ENCODE peak calls at places on chromosomes 7 and 10, in six cellular contexts. One of them, this sample, is unnamed.

GRCh38 chr10:121873236-121873635 is 54.6 kb downstream of the ATE1 start:
- DNase-seq in heart right ventricle: no peak
- DNase-seq in cardiac fibroblast: peak
- DNase-seq in astrocyte: peak
- DNase-seq in naive thymus-derived CD4-positive, alpha-beta T cell: no peak
- DNase-seq in neural progenitor cell: no peak
- DNase-seq in this sample: no peak

GRCh38 chr10:119522747-119523426 is 19.6 kb downstream of the RGS10 start:
- DNase-seq in heart right ventricle: no peak
- DNase-seq in cardiac fibroblast: no peak
- DNase-seq in astrocyte: no peak
- DNase-seq in naive thymus-derived CD4-positive, alpha-beta T cell: no peak
- DNase-seq in neural progenitor cell: no peak
- DNase-seq in this sample: no peak

GRCh38 chr7:133491319-133491718 is 238.4 kb downstream of the EXOC4 start:
- DNase-seq in heart right ventricle: no peak
- DNase-seq in cardiac fibroblast: no peak
- DNase-seq in astrocyte: no peak
- DNase-seq in naive thymus-derived CD4-positive, alpha-beta T cell: no peak
- DNase-seq in neural progenitor cell: no peak
- DNase-seq in this sample: no peak

GRCh38 chr10:21078410-21079329 is 181.6 kb upstream of the NEBL start:
- DNase-seq in heart right ventricle: peak
- DNase-seq in cardiac fibroblast: peak
- DNase-seq in astrocyte: peak
- DNase-seq in naive thymus-derived CD4-positive, alpha-beta T cell: no peak
- DNase-seq in neural progenitor cell: peak
- DNase-seq in this sample: peak

GRCh38 chr10:110153396-110153795 is 54.0 kb upstream of the MXI1 start:
- DNase-seq in heart right ventricle: no peak
- DNase-seq in cardiac fibroblast: no peak
- DNase-seq in astrocyte: no peak
- DNase-seq in naive thymus-derived CD4-positive, alpha-beta T cell: no peak
- DNase-seq in neural progenitor cell: no peak
- DNase-seq in this sample: no peak

GRCh38 chr7:110897538-110897937 is 193.4 kb upstream of the LRRN3 start:
- DNase-seq in heart right ventricle: no peak
- DNase-seq in cardiac fibroblast: no peak
- DNase-seq in astrocyte: no peak
- DNase-seq in naive thymus-derived CD4-positive, alpha-beta T cell: no peak
- DNase-seq in neural progenitor cell: no peak
- DNase-seq in this sample: no peak

GRCh38 chr7:98175260-98175604 is 36.0 kb upstream of the BHLHA15 start:
- DNase-seq in heart right ventricle: no peak
- DNase-seq in cardiac fibroblast: no peak
- DNase-seq in astrocyte: no peak
- DNase-seq in naive thymus-derived CD4-positive, alpha-beta T cell: no peak
- DNase-seq in neural progenitor cell: no peak
- DNase-seq in this sample: no peak

GRCh38 chr10:12321641-12322040 is 27.7 kb upstream of the CAMK1D start:
- DNase-seq in heart right ventricle: no peak
- DNase-seq in cardiac fibroblast: no peak
- DNase-seq in astrocyte: no peak
- DNase-seq in naive thymus-derived CD4-positive, alpha-beta T cell: no peak
- DNase-seq in neural progenitor cell: no peak
- DNase-seq in this sample: no peak

GRCh38 chr10:107701947-107702346 is 537.4 kb upstream of the SORCS1 start:
- DNase-seq in heart right ventricle: no peak
- DNase-seq in cardiac fibroblast: no peak
- DNase-seq in astrocyte: no peak
- DNase-seq in naive thymus-derived CD4-positive, alpha-beta T cell: no peak
- DNase-seq in neural progenitor cell: no peak
- DNase-seq in this sample: no peak

GRCh38 chr10:14838582-14839304 is 637 bp downstream of the HSPA14 start:
- DNase-seq in heart right ventricle: peak
- DNase-seq in cardiac fibroblast: peak
- DNase-seq in astrocyte: peak
- DNase-seq in naive thymus-derived CD4-positive, alpha-beta T cell: peak
- DNase-seq in neural progenitor cell: peak
- DNase-seq in this sample: no peak

GRCh38 chr7:29248713-29249382 is 54.3 kb downstream of the CHN2 start:
- DNase-seq in heart right ventricle: no peak
- DNase-seq in cardiac fibroblast: no peak
- DNase-seq in astrocyte: no peak
- DNase-seq in naive thymus-derived CD4-positive, alpha-beta T cell: no peak
- DNase-seq in neural progenitor cell: no peak
- DNase-seq in this sample: no peak

GRCh38 chr10:133006202-133006601 is 63.8 kb upstream of the CFAP46 start:
- DNase-seq in heart right ventricle: no peak
- DNase-seq in cardiac fibroblast: no peak
- DNase-seq in astrocyte: no peak
- DNase-seq in naive thymus-derived CD4-positive, alpha-beta T cell: no peak
- DNase-seq in neural progenitor cell: no peak
- DNase-seq in this sample: no peak

GRCh38 chr10:96968682-96969423 is 136.8 kb downstream of the LCOR start:
- DNase-seq in heart right ventricle: no peak
- DNase-seq in cardiac fibroblast: no peak
- DNase-seq in astrocyte: no peak
- DNase-seq in naive thymus-derived CD4-positive, alpha-beta T cell: no peak
- DNase-seq in neural progenitor cell: no peak
- DNase-seq in this sample: no peak

GRCh38 chr10:125216309-125216708 is 55.9 kb upstream of the CTBP2 start:
- DNase-seq in heart right ventricle: no peak
- DNase-seq in cardiac fibroblast: no peak
- DNase-seq in astrocyte: no peak
- DNase-seq in naive thymus-derived CD4-positive, alpha-beta T cell: no peak
- DNase-seq in neural progenitor cell: no peak
- DNase-seq in this sample: no peak

GRCh38 chr7:75066521-75066920 is 7.1 kb downstream of the RCC1L start:
- DNase-seq in heart right ventricle: no peak
- DNase-seq in cardiac fibroblast: no peak
- DNase-seq in astrocyte: no peak
- DNase-seq in naive thymus-derived CD4-positive, alpha-beta T cell: no peak
- DNase-seq in neural progenitor cell: no peak
- DNase-seq in this sample: no peak

GRCh38 chr7:131111081-131111576 is 216.5 kb upstream of the MKLN1 start:
- DNase-seq in heart right ventricle: peak
- DNase-seq in cardiac fibroblast: peak
- DNase-seq in astrocyte: peak
- DNase-seq in naive thymus-derived CD4-positive, alpha-beta T cell: peak
- DNase-seq in neural progenitor cell: peak
- DNase-seq in this sample: no peak

GRCh38 chr7:87398441-87398840 is 53.0 kb downstream of the CROT start:
- DNase-seq in heart right ventricle: no peak
- DNase-seq in cardiac fibroblast: peak
- DNase-seq in astrocyte: peak
- DNase-seq in naive thymus-derived CD4-positive, alpha-beta T cell: no peak
- DNase-seq in neural progenitor cell: no peak
- DNase-seq in this sample: no peak

GRCh38 chr10:133359554-133359971 is 1.7 kb upstream of the FUOM start:
- DNase-seq in heart right ventricle: no peak
- DNase-seq in cardiac fibroblast: no peak
- DNase-seq in astrocyte: no peak
- DNase-seq in naive thymus-derived CD4-positive, alpha-beta T cell: no peak
- DNase-seq in neural progenitor cell: no peak
- DNase-seq in this sample: no peak

GRCh38 chr10:125661418-125661941 is 21.5 kb downstream of the TEX36 start:
- DNase-seq in heart right ventricle: no peak
- DNase-seq in cardiac fibroblast: no peak
- DNase-seq in astrocyte: no peak
- DNase-seq in naive thymus-derived CD4-positive, alpha-beta T cell: no peak
- DNase-seq in neural progenitor cell: no peak
- DNase-seq in this sample: no peak

GRCh38 chr10:101758858-101759257 is 17.1 kb downstream of the FGF8 start:
- DNase-seq in heart right ventricle: no peak
- DNase-seq in cardiac fibroblast: no peak
- DNase-seq in astrocyte: no peak
- DNase-seq in naive thymus-derived CD4-positive, alpha-beta T cell: no peak
- DNase-seq in neural progenitor cell: no peak
- DNase-seq in this sample: no peak

GRCh38 chr10:4004990-4005389 is 220.0 kb upstream of the KLF6 start:
- DNase-seq in heart right ventricle: no peak
- DNase-seq in cardiac fibroblast: no peak
- DNase-seq in astrocyte: no peak
- DNase-seq in naive thymus-derived CD4-positive, alpha-beta T cell: no peak
- DNase-seq in neural progenitor cell: no peak
- DNase-seq in this sample: no peak

GRCh38 chr7:66379761-66380160 is 174.6 kb downstream of the TPST1 start:
- DNase-seq in heart right ventricle: no peak
- DNase-seq in cardiac fibroblast: peak
- DNase-seq in astrocyte: peak
- DNase-seq in naive thymus-derived CD4-positive, alpha-beta T cell: no peak
- DNase-seq in neural progenitor cell: no peak
- DNase-seq in this sample: no peak

GRCh38 chr7:155549226-155549625 is 2.9 kb upstream of the CNPY1 start:
- DNase-seq in heart right ventricle: no peak
- DNase-seq in cardiac fibroblast: no peak
- DNase-seq in astrocyte: no peak
- DNase-seq in naive thymus-derived CD4-positive, alpha-beta T cell: no peak
- DNase-seq in neural progenitor cell: no peak
- DNase-seq in this sample: no peak

GRCh38 chr10:29926649-29927048 is 132.7 kb downstream of the JCAD start:
- DNase-seq in heart right ventricle: no peak
- DNase-seq in cardiac fibroblast: peak
- DNase-seq in astrocyte: peak
- DNase-seq in naive thymus-derived CD4-positive, alpha-beta T cell: no peak
- DNase-seq in neural progenitor cell: peak
- DNase-seq in this sample: no peak
- H3K4me3 ChIP-seq in heart right ventricle: no peak
- H3K4me3 ChIP-seq in cardiac fibroblast: no peak
- H3K4me3 ChIP-seq in astrocyte: no peak
- H3K4me3 ChIP-seq in naive thymus-derived CD4-positive, alpha-beta T cell: no peak
- H3K4me3 ChIP-seq in neural progenitor cell: no peak
- H3K4me3 ChIP-seq in this sample: no peak

GRCh38 chr7:101943306-101943705 is 125.9 kb downstream of the CUX1 start:
- DNase-seq in heart right ventricle: no peak
- DNase-seq in cardiac fibroblast: no peak
- DNase-seq in astrocyte: no peak
- DNase-seq in naive thymus-derived CD4-positive, alpha-beta T cell: no peak
- DNase-seq in neural progenitor cell: no peak
- DNase-seq in this sample: no peak

GRCh38 chr7:101940151-101940550 is 122.7 kb downstream of the CUX1 start:
- DNase-seq in heart right ventricle: no peak
- DNase-seq in cardiac fibroblast: no peak
- DNase-seq in astrocyte: no peak
- DNase-seq in naive thymus-derived CD4-positive, alpha-beta T cell: no peak
- DNase-seq in neural progenitor cell: no peak
- DNase-seq in this sample: no peak

GRCh38 chr7:101940830-101941229 is 123.4 kb downstream of the CUX1 start:
- DNase-seq in heart right ventricle: no peak
- DNase-seq in cardiac fibroblast: no peak
- DNase-seq in astrocyte: no peak
- DNase-seq in naive thymus-derived CD4-positive, alpha-beta T cell: no peak
- DNase-seq in neural progenitor cell: peak
- DNase-seq in this sample: no peak

GRCh38 chr7:101942603-101943210 is 125.3 kb downstream of the CUX1 start:
- DNase-seq in heart right ventricle: no peak
- DNase-seq in cardiac fibroblast: no peak
- DNase-seq in astrocyte: no peak
- DNase-seq in naive thymus-derived CD4-positive, alpha-beta T cell: no peak
- DNase-seq in neural progenitor cell: no peak
- DNase-seq in this sample: no peak

GRCh38 chr7:101941481-101942383 is 124.3 kb downstream of the CUX1 start:
- DNase-seq in heart right ventricle: peak
- DNase-seq in cardiac fibroblast: peak
- DNase-seq in astrocyte: peak
- DNase-seq in naive thymus-derived CD4-positive, alpha-beta T cell: no peak
- DNase-seq in neural progenitor cell: no peak
- DNase-seq in this sample: peak
- H3K4me3 ChIP-seq in heart right ventricle: no peak
- H3K4me3 ChIP-seq in cardiac fibroblast: no peak
- H3K4me3 ChIP-seq in astrocyte: no peak
- H3K4me3 ChIP-seq in naive thymus-derived CD4-positive, alpha-beta T cell: no peak
- H3K4me3 ChIP-seq in neural progenitor cell: peak
- H3K4me3 ChIP-seq in this sample: no peak

GRCh38 chr10:93060887-93061593 is 442 bp downstream of the CYP26C1 start:
- DNase-seq in heart right ventricle: no peak
- DNase-seq in cardiac fibroblast: no peak
- DNase-seq in astrocyte: no peak
- DNase-seq in naive thymus-derived CD4-positive, alpha-beta T cell: no peak
- DNase-seq in neural progenitor cell: no peak
- DNase-seq in this sample: no peak

GRCh38 chr10:93058139-93058538 is 2.5 kb upstream of the CYP26C1 start:
- DNase-seq in heart right ventricle: no peak
- DNase-seq in cardiac fibroblast: no peak
- DNase-seq in astrocyte: no peak
- DNase-seq in naive thymus-derived CD4-positive, alpha-beta T cell: no peak
- DNase-seq in neural progenitor cell: no peak
- DNase-seq in this sample: no peak

GRCh38 chr10:93062499-93063216 is 2.1 kb downstream of the CYP26C1 start:
- DNase-seq in heart right ventricle: no peak
- DNase-seq in cardiac fibroblast: peak
- DNase-seq in astrocyte: peak
- DNase-seq in naive thymus-derived CD4-positive, alpha-beta T cell: no peak
- DNase-seq in neural progenitor cell: peak
- DNase-seq in this sample: no peak

GRCh38 chr10:93061594-93062498 is 1.2 kb downstream of the CYP26C1 start:
- DNase-seq in heart right ventricle: no peak
- DNase-seq in cardiac fibroblast: no peak
- DNase-seq in astrocyte: peak
- DNase-seq in naive thymus-derived CD4-positive, alpha-beta T cell: no peak
- DNase-seq in neural progenitor cell: no peak
- DNase-seq in this sample: no peak

GRCh38 chr10:93059975-93060886 is at the start of gene CYP26C1:
- DNase-seq in heart right ventricle: no peak
- DNase-seq in cardiac fibroblast: no peak
- DNase-seq in astrocyte: no peak
- DNase-seq in naive thymus-derived CD4-positive, alpha-beta T cell: no peak
- DNase-seq in neural progenitor cell: no peak
- DNase-seq in this sample: no peak
- H3K4me3 ChIP-seq in heart right ventricle: no peak
- H3K4me3 ChIP-seq in cardiac fibroblast: no peak
- H3K4me3 ChIP-seq in astrocyte: no peak
- H3K4me3 ChIP-seq in naive thymus-derived CD4-positive, alpha-beta T cell: no peak
- H3K4me3 ChIP-seq in neural progenitor cell: no peak
- H3K4me3 ChIP-seq in this sample: no peak

GRCh38 chr10:24206926-24207701 is 1.8 kb upstream of the KIAA1217 start:
- DNase-seq in heart right ventricle: no peak
- DNase-seq in cardiac fibroblast: peak
- DNase-seq in astrocyte: no peak
- DNase-seq in naive thymus-derived CD4-positive, alpha-beta T cell: no peak
- DNase-seq in neural progenitor cell: peak
- DNase-seq in this sample: no peak

GRCh38 chr10:24209421-24209770 is 458 bp downstream of the KIAA1217 start:
- DNase-seq in heart right ventricle: no peak
- DNase-seq in cardiac fibroblast: peak
- DNase-seq in astrocyte: peak
- DNase-seq in naive thymus-derived CD4-positive, alpha-beta T cell: no peak
- DNase-seq in neural progenitor cell: peak
- DNase-seq in this sample: no peak

GRCh38 chr10:24206334-24206733 is 2.6 kb upstream of the KIAA1217 start:
- DNase-seq in heart right ventricle: no peak
- DNase-seq in cardiac fibroblast: no peak
- DNase-seq in astrocyte: no peak
- DNase-seq in naive thymus-derived CD4-positive, alpha-beta T cell: no peak
- DNase-seq in neural progenitor cell: no peak
- DNase-seq in this sample: no peak

GRCh38 chr10:24208661-24209420 is at the start of gene KIAA1217:
- DNase-seq in heart right ventricle: peak
- DNase-seq in cardiac fibroblast: peak
- DNase-seq in astrocyte: peak
- DNase-seq in naive thymus-derived CD4-positive, alpha-beta T cell: no peak
- DNase-seq in neural progenitor cell: peak
- DNase-seq in this sample: no peak

GRCh38 chr10:24207781-24208611 is 942 bp upstream of the KIAA1217 start:
- DNase-seq in heart right ventricle: peak
- DNase-seq in cardiac fibroblast: peak
- DNase-seq in astrocyte: peak
- DNase-seq in naive thymus-derived CD4-positive, alpha-beta T cell: no peak
- DNase-seq in neural progenitor cell: peak
- DNase-seq in this sample: no peak
- H3K4me3 ChIP-seq in heart right ventricle: peak
- H3K4me3 ChIP-seq in cardiac fibroblast: no peak
- H3K4me3 ChIP-seq in astrocyte: peak
- H3K4me3 ChIP-seq in naive thymus-derived CD4-positive, alpha-beta T cell: no peak
- H3K4me3 ChIP-seq in neural progenitor cell: peak
- H3K4me3 ChIP-seq in this sample: no peak

This sample was measured in Jurkat, Clone E6-1.